ENCODE peak calls at places on chromosome 19, in eight cellular contexts. S is esophagus muscularis mucosa, I is astrocyte of the spinal cord, A is IMR-90, Z is cardiac muscle cell, Q is HCT116, R is cardiac fibroblast, C is kidney. L is an unnamed sample.

GRCh38 chr19:52200044-52200443 is 10.2 kb downstream of the PPP2R1A start:
- DNase-seq in S (no peak), I (peak; percentile 27), A (peak; percentile 78), Z (peak; percentile 77), Q (no peak), R (peak; percentile 81), C (no peak), L (no peak)

GRCh38 chr19:32598022-32598421 is 17.0 kb downstream of the PDCD5 start:
- DNase-seq in S (no peak), I (no peak), A (no peak), Z (no peak), Q (no peak), R (no peak), C (no peak), L (no peak)

GRCh38 chr19:56837492-56837891 is 3.0 kb downstream of the PEG3 start:
- DNase-seq in S (no peak), I (peak; percentile 0), A (no peak), Z (peak; percentile 77), Q (no peak), R (peak; percentile 74), C (peak; percentile 94), L (no peak)

GRCh38 chr19:19865750-19866598 is at the start of gene ZNF253:
- DNase-seq in S (peak; percentile 99), I (peak; percentile 94), A (peak; percentile 88), Z (peak; percentile 96), Q (no peak), R (peak; percentile 91), C (peak; percentile 99), L (peak; percentile 94)

GRCh38 chr19:50509366-50509765 is 1.6 kb downstream of the JOSD2 start:
- DNase-seq in S (no peak), I (no peak), A (no peak), Z (no peak), Q (no peak), R (no peak), C (peak; percentile 55), L (no peak)

GRCh38 chr19:50333737-50334617 is 4.8 kb upstream of the KCNC3 start:
- DNase-seq in S (no peak), I (no peak), A (no peak), Z (peak; percentile 79), Q (no peak), R (no peak), C (peak; percentile 92), L (no peak)

GRCh38 chr19:47239610-47240296 is 8.8 kb upstream of the BBC3 start:
- DNase-seq in S (no peak), I (peak; percentile 46), A (peak; percentile 47), Z (peak; percentile 65), Q (no peak), R (peak; percentile 71), C (peak; percentile 85), L (peak; percentile 53)

GRCh38 chr19:44582581-44583265 is 30.6 kb upstream of the IGSF23 start:
- DNase-seq in S (no peak), I (no peak), A (no peak), Z (peak; percentile 63), Q (peak; percentile 36), R (peak; percentile 38), C (no peak), L (peak; percentile 35)

GRCh38 chr19:2591537-2592291 is 110.8 kb downstream of the GNG7 start:
- DNase-seq in S (no peak), I (no peak), A (no peak), Z (no peak), Q (no peak), R (no peak), C (no peak), L (no peak)

GRCh38 chr19:43664008-43664407 is 6.0 kb downstream of the PLAUR start:
- DNase-seq in S (no peak), I (no peak), A (no peak), Z (no peak), Q (no peak), R (no peak), C (no peak), L (no peak)

GRCh38 chr19:50628551-50628950 is 11.1 kb downstream of the SYT3 start:
- DNase-seq in S (no peak), I (no peak), A (no peak), Z (no peak), Q (no peak), R (no peak), C (no peak), L (no peak)

DNA sequence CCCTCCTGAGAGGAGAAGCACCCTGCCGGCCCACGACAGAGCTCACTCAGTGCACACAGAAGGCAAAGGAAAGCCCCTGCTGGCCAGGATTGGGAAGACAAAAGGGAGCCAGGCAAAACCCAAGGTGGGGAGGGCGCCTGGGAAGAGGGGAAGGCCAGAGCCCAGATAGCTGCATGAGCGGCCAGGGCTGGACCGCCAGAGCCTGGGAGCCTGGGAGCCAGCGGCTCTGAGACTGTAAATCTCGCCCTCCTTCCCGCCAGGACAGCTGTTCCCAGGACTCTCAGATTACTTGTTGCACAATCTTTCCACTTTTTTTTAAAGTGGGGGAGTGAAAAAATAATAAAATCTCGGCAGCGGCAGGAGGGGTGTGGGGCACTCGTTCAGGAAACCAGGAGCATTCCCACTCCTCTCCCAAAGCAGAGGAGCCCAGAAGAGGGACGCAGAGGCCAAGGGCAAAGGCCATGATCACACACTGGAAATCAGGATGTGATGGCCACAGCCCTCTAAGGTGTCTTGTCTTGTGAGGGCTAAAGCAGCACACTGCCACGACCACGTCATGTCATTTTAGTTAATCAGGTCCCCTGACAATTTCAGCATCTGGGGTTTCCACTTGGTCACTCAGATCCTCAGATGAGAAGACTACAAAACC is 19.6 kb upstream of the EPHX3 start:
- DNase-seq in S (peak; percentile 93), I (peak; percentile 96), A (peak; percentile 96), Z (peak; percentile 98), Q (no peak), R (peak; percentile 99), C (peak; percentile 95), L (peak; percentile 63)
- TF ChIP-seq CTCF in S (peak; percentile 53), I (peak; percentile 77), A (peak; percentile 65), Z (peak; percentile 72), Q (peak; percentile 49), R (peak; percentile 76), C (no peak), L (no peak)

GRCh38 chr19:40672038-40672437 is 18.4 kb downstream of the NUMBL start:
- DNase-seq in S (no peak), I (no peak), A (no peak), Z (no peak), Q (no peak), R (no peak), C (no peak), L (no peak)
- TF ChIP-seq CTCF in S (no peak), I (no peak), A (no peak), Z (no peak), Q (no peak), R (no peak), C (no peak), L (no peak)

DNA sequence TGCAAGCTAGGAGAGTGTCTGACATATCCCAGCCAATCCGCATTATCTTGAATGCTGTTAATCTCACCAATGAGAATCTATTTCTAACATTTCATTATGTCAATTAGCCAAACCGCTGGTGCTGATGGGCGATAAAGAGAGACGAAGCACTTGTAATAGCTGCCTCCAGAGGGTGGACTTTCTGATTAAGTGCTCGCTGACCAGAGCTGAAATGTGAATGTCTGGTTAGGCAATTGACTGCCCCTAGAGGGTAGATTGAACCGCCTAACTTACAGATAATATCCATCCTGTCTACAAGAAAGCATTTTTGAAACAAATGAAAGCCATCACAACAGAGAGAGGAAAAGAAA is 552 bp upstream of the GRWD1 start:
- DNase-seq in S (no peak), I (peak; percentile 93), A (peak; percentile 94), Z (peak; percentile 96), Q (peak; percentile 77), R (peak; percentile 96), C (no peak), L (peak; percentile 48)
- TF ChIP-seq CTCF in S (peak; percentile 40), I (peak; percentile 83), A (peak; percentile 94), Z (peak; percentile 71), Q (peak; percentile 56), R (peak; percentile 68), C (peak; percentile 53), L (no peak)

DNA sequence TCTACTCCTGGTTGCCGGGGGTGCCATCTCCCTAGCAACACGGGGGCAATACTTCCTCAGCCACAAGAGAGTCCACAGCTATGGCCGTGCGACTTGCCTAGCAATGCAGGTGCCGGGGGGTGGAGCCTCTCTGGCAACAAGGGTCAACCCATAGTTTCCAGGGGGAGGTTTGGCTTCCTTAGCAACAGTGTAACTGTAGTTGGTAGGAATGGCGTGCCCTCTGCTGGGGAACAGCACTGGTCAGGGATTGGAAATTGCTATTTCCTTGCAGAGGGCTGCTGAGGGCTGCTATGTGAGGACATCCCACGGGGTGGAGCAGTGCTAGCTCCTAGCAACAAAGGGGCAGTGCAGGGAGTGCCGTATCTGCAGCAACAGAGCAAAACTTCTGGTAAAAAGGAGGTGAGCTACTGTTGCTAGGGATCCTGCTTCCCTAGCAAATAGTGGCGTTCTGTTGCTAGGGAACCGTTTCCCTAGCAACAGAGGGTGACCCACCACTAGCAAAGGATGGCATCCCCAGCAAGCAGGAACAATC is 7.0 kb upstream of the TMC4 start:
- DNase-seq in S (no peak), I (peak; percentile 84), A (peak; percentile 60), Z (peak; percentile 83), Q (no peak), R (peak; percentile 86), C (peak; percentile 84), L (peak; percentile 75)
- TF ChIP-seq CTCF in S (no peak), I (peak; percentile 73), A (peak; percentile 48), Z (peak; percentile 61), Q (peak; percentile 18), R (peak; percentile 44), C (peak; percentile 37), L (peak; percentile 20)

GRCh38 chr19:5395996-5396939 is 55.7 kb upstream of the PTPRS start:
- DNase-seq in S (no peak), I (no peak), A (no peak), Z (no peak), Q (no peak), R (no peak), C (no peak), L (no peak)

GRCh38 chr19:5396963-5397362 is 56.4 kb upstream of the PTPRS start:
- DNase-seq in S (no peak), I (no peak), A (no peak), Z (no peak), Q (no peak), R (no peak), C (no peak), L (no peak)

GRCh38 chr19:5398693-5399057 is 56.5 kb upstream of the ZNRF4 start:
- DNase-seq in S (no peak), I (no peak), A (no peak), Z (no peak), Q (no peak), R (no peak), C (no peak), L (no peak)

GRCh38 chr19:5395541-5395940 is 54.9 kb upstream of the PTPRS start:
- DNase-seq in S (no peak), I (no peak), A (no peak), Z (peak; percentile 29), Q (no peak), R (no peak), C (no peak), L (no peak)

GRCh38 chr19:5397804-5398692 is 57.2 kb upstream of the ZNRF4 start:
- DNase-seq in S (no peak), I (no peak), A (no peak), Z (peak; percentile 11), Q (no peak), R (peak; percentile 6), C (no peak), L (peak; percentile 55)
- TF ChIP-seq CTCF in S (no peak), I (no peak), A (no peak), Z (no peak), Q (no peak), R (no peak), C (no peak), L (no peak)

GRCh38 chr19:17394891-17395415 is 957 bp upstream of the CCDC194 start:
- DNase-seq in S (no peak), I (peak; percentile 36), A (peak; percentile 53), Z (peak; percentile 84), Q (peak; percentile 71), R (peak; percentile 60), C (no peak), L (peak; percentile 71)
- TF ChIP-seq CTCF in S (peak; percentile 71), I (peak; percentile 68), A (peak; percentile 83), Z (peak; percentile 82), Q (peak; percentile 75), R (peak; percentile 84), C (peak; percentile 30), L (peak; percentile 76)